ENCODE peak calls at places on chromosomes 2 and 18, in six cellular contexts. Z, D, L, T, G and I are unnamed samples.

GRCh38 chr18:39624934-39625333 is 2059.3 kb upstream of the CELF4 start:
- DNase-seq in Z (no peak), D (no peak), L (no peak), T (no peak), G (no peak), I (no peak)

GRCh38 chr2:24850944-24851343 is 57.7 kb downstream of the CENPO start:
- DNase-seq in Z (no peak), D (no peak), L (no peak), T (no peak), G (no peak), I (no peak)

GRCh38 chr2:45879406-45879805 is 227.9 kb downstream of the PRKCE start:
- DNase-seq in Z (no peak), D (no peak), L (no peak), T (no peak), G (no peak), I (no peak)

GRCh38 chr2:61670591-61671503 is 132.7 kb upstream of the XPO1 start:
- DNase-seq in Z (peak), D (no peak), L (peak), T (no peak), G (no peak), I (peak)

GRCh38 chr2:76391663-76392062 is 680.9 kb upstream of the GCFC2 start:
- DNase-seq in Z (peak), D (no peak), L (no peak), T (no peak), G (no peak), I (no peak)

GRCh38 chr2:70094978-70095832 is 7.9 kb downstream of the PCBP1 start:
- DNase-seq in Z (peak), D (peak), L (peak), T (no peak), G (no peak), I (peak)

GRCh38 chr2:43796206-43796605 is 22.4 kb downstream of the DYNC2LI1 start:
- DNase-seq in Z (no peak), D (no peak), L (no peak), T (no peak), G (no peak), I (no peak)

GRCh38 chr2:64865073-64865830 is 123.9 kb upstream of the SLC1A4 start:
- DNase-seq in Z (peak), D (peak), L (peak), T (peak), G (peak), I (peak)

GRCh38 chr2:239002960-239003932 is 155.4 kb downstream of the TWIST2 start:
- DNase-seq in Z (no peak), D (no peak), L (peak), T (no peak), G (no peak), I (peak)

GRCh38 chr2:101946372-101946771 is 45.4 kb upstream of the IL1R2 start:
- DNase-seq in Z (no peak), D (no peak), L (no peak), T (no peak), G (peak), I (no peak)

GRCh38 chr2:214185546-214185945 is 225.3 kb upstream of the VWC2L start:
- DNase-seq in Z (no peak), D (no peak), L (no peak), T (no peak), G (no peak), I (no peak)

GRCh38 chr2:17301437-17301836 is 216.8 kb downstream of the RAD51AP2 start:
- DNase-seq in Z (no peak), D (no peak), L (no peak), T (no peak), G (peak), I (no peak)

GRCh38 chr2:20516646-20517341 is 69.9 kb downstream of the RHOB start:
- DNase-seq in Z (no peak), D (peak), L (no peak), T (peak), G (no peak), I (no peak)

GRCh38 chr2:100957971-100958653 is 44.0 kb upstream of the RPL31 start:
- DNase-seq in Z (peak), D (peak), L (peak), T (no peak), G (no peak), I (peak)

GRCh38 chr2:190812506-190813294 is 67.9 kb upstream of the GLS start:
- DNase-seq in Z (no peak), D (no peak), L (no peak), T (no peak), G (no peak), I (no peak)

GRCh38 chr2:216059233-216059834 is 22.3 kb downstream of the PECR start:
- DNase-seq in Z (no peak), D (no peak), L (no peak), T (no peak), G (no peak), I (no peak)

GRCh38 chr2:150618215-150618905 is 130.9 kb upstream of the RND3 start:
- DNase-seq in Z (no peak), D (no peak), L (no peak), T (no peak), G (no peak), I (no peak)

GRCh38 chr2:54099834-54100595 is 15.4 kb upstream of the ACYP2 start:
- DNase-seq in Z (no peak), D (no peak), L (no peak), T (no peak), G (no peak), I (no peak)

GRCh38 chr2:53740170-53740569 is 27.4 kb upstream of the CHAC2 start:
- DNase-seq in Z (no peak), D (no peak), L (no peak), T (no peak), G (no peak), I (no peak)

GRCh38 chr2:169732583-169733358 is 861 bp upstream of the KLHL23 start:
- DNase-seq in Z (no peak), D (no peak), L (no peak), T (no peak), G (no peak), I (no peak)

GRCh38 chr2:177392373-177393246 is at the start of gene AGPS:
- DNase-seq in Z (peak), D (peak), L (peak), T (peak), G (peak), I (peak)

GRCh38 chr18:74497778-74498177 is 1.6 kb downstream of the CNDP2 start:
- DNase-seq in Z (no peak), D (no peak), L (no peak), T (no peak), G (no peak), I (no peak)

GRCh38 chr2:170157025-170157684 is 20.8 kb upstream of the MYO3B start:
- DNase-seq in Z (no peak), D (no peak), L (no peak), T (peak), G (no peak), I (no peak)

GRCh38 chr18:4961121-4961909 is 235.7 kb downstream of the AKAIN1 start:
- DNase-seq in Z (no peak), D (no peak), L (no peak), T (no peak), G (no peak), I (no peak)

GRCh38 chr2:96321230-96322103 is 3.6 kb upstream of the ITPRIPL1 start:
- DNase-seq in Z (peak), D (no peak), L (no peak), T (peak), G (peak), I (peak)

GRCh38 chr2:75342504-75343175 is 143.3 kb upstream of the TACR1 start:
- DNase-seq in Z (no peak), D (no peak), L (no peak), T (no peak), G (no peak), I (no peak)

GRCh38 chr2:158797963-158798700 is 3.0 kb downstream of the DAPL1 start:
- DNase-seq in Z (no peak), D (no peak), L (no peak), T (no peak), G (peak), I (no peak)

GRCh38 chr2:201735486-201735885 is 37.0 kb upstream of the MPP4 start:
- DNase-seq in Z (no peak), D (no peak), L (no peak), T (no peak), G (no peak), I (no peak)

GRCh38 chr2:224268441-224268840 is 133.5 kb downstream of the FAM124B start:
- DNase-seq in Z (no peak), D (no peak), L (no peak), T (peak), G (no peak), I (no peak)

GRCh38 chr18:58785171-58785805 is 79.4 kb upstream of the ZNF532 start:
- DNase-seq in Z (peak), D (no peak), L (peak), T (peak), G (peak), I (peak)

GRCh38 chr2:119440501-119440870 is 8.8 kb downstream of the TMEM37 start:
- DNase-seq in Z (no peak), D (no peak), L (no peak), T (no peak), G (no peak), I (no peak)

GRCh38 chr2:187711122-187711521 is 156.9 kb upstream of the TFPI start:
- DNase-seq in Z (no peak), D (no peak), L (no peak), T (no peak), G (no peak), I (no peak)

GRCh38 chr18:32049393-32050161 is 31.0 kb downstream of the RNF125 start:
- DNase-seq in Z (peak), D (no peak), L (no peak), T (no peak), G (no peak), I (peak)